ENCODE peak calls at places on chromosomes 13 and 19, in four cellular contexts. G, X, N and E are unnamed samples.
A peak's percentile ranks its signal among the peaks of the same experiment; 100 is the strongest.

GRCh38 chr13:20127563-20128458 is 33.0 kb downstream of the GJA3 start:
- DNase-seq in G (peak; percentile 64), X (peak; percentile 87), N (no peak), E (no peak)

GRCh38 chr19:38399081-38399480 is 3.8 kb upstream of the FAM98C start:
- DNase-seq in G (no peak), X (no peak), N (no peak), E (no peak)

GRCh38 chr13:37918116-37919100 is 48.8 kb upstream of the TRPC4 start:
- DNase-seq in G (no peak), X (no peak), N (no peak), E (no peak)

GRCh38 chr13:44969858-44970484 is 19.3 kb downstream of the NUFIP1 start:
- DNase-seq in G (no peak), X (peak; percentile 53), N (no peak), E (no peak)

GRCh38 chr13:72643339-72643989 is 84.0 kb downstream of the MZT1 start:
- DNase-seq in G (peak; percentile 52), X (peak; percentile 22), N (no peak), E (peak; percentile 40)

GRCh38 chr13:32426981-32427851 is 714 bp downstream of the N4BP2L1 start:
- DNase-seq in G (peak; percentile 77), X (peak; percentile 80), N (no peak), E (no peak)

GRCh38 chr13:67278230-67278629 is 48.1 kb upstream of the PCDH9 start:
- DNase-seq in G (no peak), X (no peak), N (no peak), E (no peak)

GRCh38 chr19:30448386-30449130 is 76.4 kb downstream of the ZNF536 start:
- DNase-seq in G (no peak), X (no peak), N (no peak), E (no peak)

GRCh38 chr13:69796256-69796655 is 311.4 kb upstream of the ATXN8OS start:
- DNase-seq in G (no peak), X (no peak), N (no peak), E (no peak)

GRCh38 chr13:112510002-112510780 is 77.8 kb downstream of the TUBGCP3 start:
- DNase-seq in G (peak; percentile 53), X (peak; percentile 82), N (no peak), E (peak; percentile 24)

GRCh38 chr13:32976046-32976781 is 40.0 kb upstream of the KL start:
- DNase-seq in G (no peak), X (no peak), N (no peak), E (no peak)

GRCh38 chr19:58518261-58519086 is 1.1 kb downstream of the ZBTB45 start:
- DNase-seq in G (no peak), X (peak; percentile 39), N (no peak), E (no peak)

GRCh38 chr13:40629678-40630384 is 36.6 kb downstream of the FOXO1 start:
- DNase-seq in G (no peak), X (no peak), N (peak; percentile 64), E (no peak)

GRCh38 chr19:15479391-15480345 is at the start of gene PGLYRP2:
- DNase-seq in G (peak; percentile 33), X (peak; percentile 17), N (no peak), E (no peak)

GRCh38 chr19:49502866-49503581 is 6.8 kb downstream of the RPS11 start:
- DNase-seq in G (no peak), X (peak; percentile 64), N (no peak), E (peak; percentile 81)

GRCh38 chr19:15584541-15585115 is 30.4 kb upstream of the CYP4F8 start:
- DNase-seq in G (peak; percentile 95), X (peak; percentile 84), N (no peak), E (peak; percentile 83)

GRCh38 chr19:19202707-19203011 is 555 bp downstream of the NR2C2AP start:
- DNase-seq in G (no peak), X (no peak), N (no peak), E (no peak)

GRCh38 chr19:5358173-5358800 is 17.7 kb upstream of the PTPRS start:
- DNase-seq in G (no peak), X (peak; percentile 67), N (no peak), E (peak; percentile 50)

GRCh38 chr13:76293346-76293745 is 592.9 kb downstream of the KCTD12 start:
- DNase-seq in G (no peak), X (no peak), N (no peak), E (no peak)

GRCh38 chr19:48394331-48395169 is 1.1 kb downstream of the GRIN2D start:
- DNase-seq in G (no peak), X (no peak), N (no peak), E (no peak)

GRCh38 chr13:64648293-64648692 is 2581.8 kb downstream of the PCDH9 start:
- DNase-seq in G (no peak), X (no peak), N (no peak), E (no peak)

GRCh38 chr19:6668696-6669095 is 1.3 kb downstream of the TNFSF14 start:
- DNase-seq in G (no peak), X (no peak), N (no peak), E (no peak)

GRCh38 chr13:31790992-31791391 is 51.7 kb downstream of the RXFP2 start:
- DNase-seq in G (no peak), X (no peak), N (no peak), E (no peak)

GRCh38 chr13:77530870-77531269 is 4.6 kb upstream of the SCEL start:
- DNase-seq in G (no peak), X (no peak), N (no peak), E (no peak)

GRCh38 chr19:41958367-41959055 is 610 bp downstream of the RABAC1 start:
- DNase-seq in G (peak; percentile 95), X (peak; percentile 91), N (no peak), E (peak; percentile 83)

GRCh38 chr19:41959056-41960053 is at the start of gene RABAC1:
- DNase-seq in G (peak; percentile 97), X (peak; percentile 95), N (peak; percentile 36), E (peak; percentile 93)

GRCh38 chr19:41956621-41957020 is 2.5 kb downstream of the RABAC1 start:
- DNase-seq in G (no peak), X (no peak), N (no peak), E (no peak)

GRCh38 chr19:41957161-41957837 is 1.8 kb downstream of the RABAC1 start:
- DNase-seq in G (no peak), X (no peak), N (no peak), E (no peak)

DNA sequence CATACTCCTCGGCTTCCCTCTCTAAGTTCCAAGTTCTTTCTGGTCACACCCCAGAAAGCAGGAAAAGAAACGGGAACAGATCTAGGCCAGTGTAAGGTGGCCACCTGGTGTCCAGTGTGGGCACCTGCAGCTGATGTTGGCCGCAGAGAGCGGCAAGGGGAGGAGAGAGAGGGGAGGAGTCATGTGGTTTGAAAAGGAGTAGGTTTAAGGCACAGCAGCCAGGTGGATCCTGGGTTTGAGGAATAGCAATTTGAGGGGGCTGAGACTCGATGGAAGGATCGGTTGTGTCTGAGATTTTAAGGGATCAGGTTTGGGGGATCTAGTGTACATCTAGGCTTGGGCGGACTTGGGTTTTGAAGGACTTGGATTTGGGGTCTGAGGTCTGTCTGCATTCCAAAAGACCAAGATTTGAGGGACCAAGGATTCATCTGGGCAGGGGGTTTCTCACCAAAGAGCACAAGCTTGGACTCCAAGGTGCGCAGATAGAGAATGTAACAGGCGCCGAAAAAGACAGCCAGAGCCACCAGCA is 1.2 kb downstream of the RABAC1 start:
- DNase-seq in G (peak; percentile 83), X (peak; percentile 90), N (no peak), E (peak; percentile 93)
- TF ChIP-seq USF2 in G (peak; percentile 40), X (no peak), N (no peak), E (no peak)

GRCh38 chr13:21913010-21913409 is 242.1 kb downstream of the FGF9 start:
- DNase-seq in G (peak; percentile 59), X (no peak), N (no peak), E (no peak)
- TF ChIP-seq USF1 in G (no peak), X (no peak), N (no peak), E (no peak)

GRCh38 chr19:35347930-35348298 is 212 bp downstream of the FFAR1 start:
- DNase-seq in G (no peak), X (no peak), N (no peak), E (peak; percentile 8)

GRCh38 chr19:35347171-35347929 is at the start of gene FFAR1:
- DNase-seq in G (no peak), X (no peak), N (peak; percentile 96), E (peak; percentile 4)

GRCh38 chr19:35344511-35345031 is 3.1 kb upstream of the FFAR1 start:
- DNase-seq in G (no peak), X (no peak), N (no peak), E (peak; percentile 7)

GRCh38 chr19:35345671-35346111 is 2.0 kb upstream of the FFAR1 start:
- DNase-seq in G (no peak), X (no peak), N (no peak), E (no peak)

DNA sequence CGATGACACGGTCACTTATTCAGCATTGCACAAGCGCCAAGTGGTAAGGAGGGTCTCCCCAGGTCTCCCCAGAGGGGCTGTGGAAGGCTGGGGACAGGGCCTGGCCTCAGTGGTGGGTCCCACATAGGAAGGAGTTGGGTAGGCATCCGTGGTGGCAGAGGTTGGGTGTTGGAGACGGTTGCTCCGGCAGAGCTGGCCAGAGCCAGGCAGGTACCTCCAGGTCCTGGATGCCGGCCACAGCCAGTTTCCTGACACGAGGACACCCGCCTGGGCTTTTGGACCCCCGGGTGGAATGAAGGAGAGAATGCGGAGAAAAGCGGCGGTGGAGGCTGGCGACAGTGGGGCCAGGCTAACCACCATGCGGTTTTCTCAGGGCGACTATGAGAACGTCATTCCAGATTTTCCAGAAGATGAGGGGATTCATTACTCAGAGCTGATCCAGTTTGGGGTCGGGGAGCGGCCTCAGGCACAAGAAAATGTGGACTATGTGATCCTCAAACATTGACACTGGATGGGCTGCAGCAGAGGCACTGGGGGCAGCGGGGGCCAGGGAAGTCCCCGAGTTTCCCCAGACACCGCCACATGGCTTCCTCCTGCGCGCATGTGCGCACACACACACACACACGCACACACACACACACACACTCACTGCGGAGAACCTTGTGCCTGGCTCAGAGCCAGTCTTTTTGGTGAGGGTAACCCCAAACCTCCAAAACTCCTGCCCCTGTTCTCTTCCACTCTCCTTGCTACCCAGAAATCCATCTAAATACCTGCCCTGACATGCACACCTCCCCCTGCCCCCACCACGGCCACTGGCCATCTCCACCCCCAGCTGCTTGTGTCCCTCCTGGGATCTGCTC is 1.3 kb upstream of the FFAR1 start:
- DNase-seq in G (no peak), X (no peak), N (peak; percentile 74), E (no peak)
- TF ChIP-seq USF2 in G (no peak), X (no peak), N (no peak), E (no peak)

GRCh38 chr13:43316997-43317396 is 293.6 kb downstream of the DNAJC15 start:
- DNase-seq in G (no peak), X (peak; percentile 80), N (no peak), E (no peak)
- TF ChIP-seq USF1 in G (no peak), X (no peak), N (no peak), E (no peak)

DNA sequence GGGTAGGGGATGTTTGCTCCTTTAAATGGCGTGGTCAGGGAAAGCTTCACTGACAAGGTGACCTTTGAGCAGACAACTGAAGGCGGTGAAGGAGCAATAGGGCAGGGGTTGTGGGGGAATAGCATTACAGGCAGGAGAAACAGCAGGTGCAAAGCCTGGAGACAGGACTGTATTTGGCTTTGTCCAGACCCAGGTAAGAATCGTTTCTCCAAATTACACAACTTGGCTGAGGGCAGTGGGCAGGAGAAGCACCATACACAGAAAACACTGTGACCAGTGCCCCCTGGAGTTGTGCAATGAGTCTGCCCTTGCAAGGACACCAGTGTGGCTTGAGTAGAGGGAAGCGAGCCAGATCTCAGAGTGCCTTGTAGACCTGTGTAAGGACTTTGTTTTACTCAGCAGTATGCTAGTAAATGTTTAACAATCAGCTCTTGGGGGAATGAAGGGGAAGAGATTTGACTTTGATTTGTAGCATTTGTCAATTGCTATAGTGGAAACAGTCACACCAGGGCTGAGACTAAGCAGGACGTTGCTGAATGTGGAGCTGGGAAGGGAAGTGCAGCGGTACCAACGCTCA is 360.0 kb downstream of the DCT start:
- DNase-seq in G (no peak), X (no peak), N (no peak), E (no peak)
- TF ChIP-seq USF2 in G (no peak), X (no peak), N (no peak), E (no peak)